ENCODE peak calls at places on chromosomes 1 and 21, in six cellular contexts. P is cardiac fibroblast, W is HFF-Myc, R is astrocyte of the cerebellum, I is coronary artery, H is omental fat pad. Y is an unnamed sample.

GRCh38 chr1:21272540-21272939 is 17.7 kb downstream of the ECE1 start:
- DNase-seq in P (no peak), W (no peak), H (no peak), I (peak), R (no peak), Y (no peak)

GRCh38 chr1:41742219-41742618 is 176.5 kb downstream of the HIVEP3 start:
- DNase-seq in W (no peak), R (peak), I (no peak), P (peak), H (no peak), Y (no peak)

GRCh38 chr1:54653036-54653435 is 11.4 kb downstream of the MROH7 start:
- DNase-seq in H (no peak), P (no peak), W (no peak), R (no peak), I (no peak), Y (no peak)

GRCh38 chr1:64147759-64148158 is 55.7 kb upstream of the UBE2U start:
- DNase-seq in R (no peak), P (peak), W (no peak), I (no peak), H (no peak), Y (no peak)

GRCh38 chr1:78255849-78256248 is 210.1 kb downstream of the GIPC2 start:
- DNase-seq in R (no peak), P (no peak), W (no peak), I (no peak), H (no peak), Y (no peak)

GRCh38 chr21:22319435-22319834 is 1321.2 kb downstream of the NCAM2 start:
- DNase-seq in R (no peak), I (no peak), H (no peak), W (no peak), P (no peak), Y (no peak)

GRCh38 chr1:83098791-83099190 is 900.1 kb downstream of the TTLL7 start:
- DNase-seq in P (no peak), W (no peak), R (no peak), H (no peak), I (no peak), Y (no peak)

GRCh38 chr1:160954158-160955104 is at the start of gene ITLN2:
- DNase-seq in P (peak), R (no peak), I (no peak), H (no peak), W (no peak), Y (no peak)

GRCh38 chr21:15003463-15004135 is 61.2 kb downstream of the NRIP1 start:
- DNase-seq in H (no peak), R (no peak), I (no peak), P (no peak), W (no peak), Y (no peak)

GRCh38 chr1:234915923-234916675 is 212.5 kb downstream of the TOMM20 start:
- DNase-seq in R (no peak), H (no peak), I (no peak), P (peak), W (no peak), Y (no peak)

GRCh38 chr1:1175221-1176062 is 1.8 kb downstream of the TTLL10 start:
- DNase-seq in H (no peak), W (no peak), P (no peak), R (no peak), I (no peak), Y (no peak)

GRCh38 chr1:198788561-198789064 is 149.8 kb downstream of the PTPRC start:
- DNase-seq in P (peak), R (no peak), H (no peak), I (no peak), W (no peak), Y (no peak)

GRCh38 chr21:46188226-46189212 is 4.3 kb upstream of the SPATC1L start:
- DNase-seq in I (no peak), W (no peak), P (peak), R (no peak), H (peak), Y (no peak)

GRCh38 chr21:43866659-43867331 is 1.8 kb downstream of the AGPAT3 start:
- DNase-seq in I (no peak), R (no peak), H (no peak), W (no peak), P (no peak), Y (no peak)

GRCh38 chr1:171141336-171142051 is 43.6 kb upstream of the FMO2 start:
- DNase-seq in W (peak), H (no peak), P (peak), R (peak), I (peak), Y (no peak)

GRCh38 chr1:167524651-167525050 is 6.3 kb upstream of the CD247 start:
- DNase-seq in H (no peak), R (no peak), W (no peak), I (no peak), P (no peak), Y (no peak)

GRCh38 chr21:33901421-33902288 is 13.9 kb downstream of the ATP5PO start:
- DNase-seq in W (peak), I (no peak), P (peak), H (no peak), R (peak), Y (no peak)

GRCh38 chr1:186845581-186846210 is 16.9 kb downstream of the PLA2G4A start:
- DNase-seq in R (peak), I (no peak), H (no peak), P (peak), W (no peak), Y (no peak)

GRCh38 chr1:35835398-35835797 is 27.6 kb downstream of the AGO4 start:
- DNase-seq in R (no peak), W (no peak), H (no peak), I (no peak), P (no peak), Y (no peak)

GRCh38 chr1:228849011-228849541 is 113.8 kb downstream of the RHOU start:
- DNase-seq in W (no peak), R (no peak), I (no peak), H (no peak), P (no peak), Y (no peak)

GRCh38 chr1:230869499-230869898 is 1.2 kb upstream of the C1orf198 start:
- DNase-seq in W (no peak), R (no peak), P (peak), I (no peak), H (no peak), Y (no peak)

GRCh38 chr1:38347446-38348175 is 301.0 kb upstream of the POU3F1 start:
- DNase-seq in P (no peak), R (no peak), I (no peak), W (no peak), H (no peak), Y (no peak)

GRCh38 chr1:17891205-17892110 is 136.3 kb downstream of the ACTL8 start:
- DNase-seq in I (no peak), P (no peak), R (no peak), H (no peak), W (no peak), Y (no peak)

GRCh38 chr1:221449801-221450470 is 292.0 kb downstream of the DUSP10 start:
- DNase-seq in H (no peak), I (no peak), R (no peak), W (no peak), P (peak), Y (no peak)

GRCh38 chr1:39886757-39887231 is 3.5 kb upstream of the TRIT1 start:
- DNase-seq in R (no peak), W (no peak), H (no peak), I (no peak), P (no peak), Y (no peak)

GRCh38 chr1:47262787-47263413 is 30.9 kb upstream of the TAL1 start:
- DNase-seq in W (peak), H (no peak), R (peak), I (no peak), P (peak), Y (no peak)

GRCh38 chr1:230028602-230029223 is 38.3 kb upstream of the GALNT2 start:
- DNase-seq in R (no peak), H (no peak), W (no peak), I (no peak), P (no peak), Y (no peak)

GRCh38 chr1:45622891-45623394 is 911 bp downstream of the CCDC17 start:
- DNase-seq in P (no peak), W (no peak), I (no peak), R (no peak), H (no peak), Y (no peak)

GRCh38 chr21:34215911-34216310 is 142.5 kb downstream of the MRPS6 start:
- DNase-seq in P (no peak), I (no peak), H (no peak), R (no peak), W (no peak), Y (no peak)

GRCh38 chr1:225629483-225629882 is 23.4 kb downstream of the ENAH start:
- DNase-seq in I (no peak), P (no peak), H (no peak), R (no peak), W (no peak), Y (no peak)

GRCh38 chr1:143698016-143698415 is 273.8 kb downstream of the FAM72C start:
- DNase-seq in R (no peak), H (no peak), W (no peak), P (no peak), I (no peak), Y (no peak)
- TF ChIP-seq CTCF in R (peak), H (no peak), W (peak), P (peak), I (no peak), Y (peak)

GRCh38 chr1:177517556-177517955 is 346.8 kb downstream of the BRINP2 start:
- DNase-seq in I (no peak), W (no peak), P (peak), H (no peak), R (no peak), Y (no peak)
- TF ChIP-seq CTCF in I (no peak), W (no peak), P (no peak), H (no peak), R (no peak), Y (no peak)

GRCh38 chr1:150808851-150809250 is 791 bp upstream of the CTSK start:
- DNase-seq in H (no peak), W (peak), I (no peak), R (no peak), P (no peak), Y (no peak)

GRCh38 chr1:150809651-150810050 is 1.6 kb upstream of the CTSK start:
- DNase-seq in W (peak), R (no peak), I (no peak), H (no peak), P (no peak), Y (no peak)

GRCh38 chr1:150810958-150811676 is 3.1 kb upstream of the CTSK start:
- DNase-seq in R (no peak), I (no peak), W (no peak), H (no peak), P (no peak), Y (no peak)

GRCh38 chr1:150815871-150816270 is 7.8 kb upstream of the CTSK start:
- DNase-seq in H (no peak), W (no peak), R (no peak), P (no peak), I (no peak), Y (no peak)

GRCh38 chr1:150813028-150813707 is 5.1 kb upstream of the CTSK start:
- DNase-seq in H (no peak), I (no peak), P (peak), W (peak), R (peak), Y (no peak)
- TF ChIP-seq CTCF in H (peak), I (no peak), P (peak), W (peak), R (peak), Y (peak)

GRCh38 chr1:16625497-16626408 is 12.4 kb upstream of the NBPF1 start:
- DNase-seq in I (peak), P (no peak), W (no peak), R (no peak), H (peak), Y (no peak)

GRCh38 chr1:16630661-16631247 is 17.4 kb upstream of the NBPF1 start:
- DNase-seq in H (no peak), I (peak), P (no peak), W (no peak), R (no peak), Y (no peak)

GRCh38 chr1:16628361-16629111 is 15.2 kb upstream of the NBPF1 start:
- DNase-seq in H (peak), R (no peak), W (no peak), P (no peak), I (peak), Y (no peak)

DNA sequence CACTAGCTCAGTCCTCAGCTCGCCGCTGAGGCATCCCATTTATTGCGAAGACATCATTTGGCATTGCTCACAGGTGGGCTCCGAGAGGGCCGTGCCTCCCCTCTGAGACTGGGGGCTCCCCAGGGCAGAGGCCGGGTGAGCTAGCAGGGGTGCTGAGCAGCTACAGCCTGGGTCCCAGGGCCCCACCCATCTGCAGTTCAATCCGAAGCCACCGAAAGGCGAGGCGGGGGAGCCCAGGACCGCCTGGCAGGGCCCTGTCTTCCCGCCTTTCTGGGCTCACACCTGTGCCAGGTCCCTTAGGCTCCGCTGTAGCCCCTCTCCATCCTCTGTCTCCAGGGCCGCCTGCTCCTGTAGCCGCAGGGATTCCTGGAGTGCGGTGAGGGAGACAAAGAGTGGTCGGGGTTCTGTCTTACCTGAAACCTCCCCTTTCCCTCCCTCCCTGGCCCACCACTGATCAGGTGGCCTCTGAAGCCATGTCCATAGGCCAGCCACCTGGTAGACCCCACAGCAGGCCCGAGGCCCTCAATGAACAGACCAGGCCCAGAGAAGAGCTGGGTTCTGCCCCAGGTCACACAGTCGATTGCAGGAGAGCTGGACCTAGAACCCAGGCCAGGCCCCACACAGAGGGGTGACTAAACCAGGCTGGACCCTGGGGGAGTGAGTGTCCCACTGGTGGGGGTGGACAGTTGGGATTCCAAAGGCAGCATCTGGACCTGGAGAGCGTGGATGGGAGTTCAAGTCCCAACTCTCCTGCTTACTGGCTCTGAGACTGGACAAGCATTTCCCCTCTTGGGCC is 18.1 kb upstream of the NBPF1 start:
- DNase-seq in R (no peak), W (no peak), P (no peak), I (peak), H (peak), Y (no peak)
- TF ChIP-seq CTCF in R (no peak), W (no peak), P (no peak), I (no peak), H (no peak), Y (no peak)

DNA sequence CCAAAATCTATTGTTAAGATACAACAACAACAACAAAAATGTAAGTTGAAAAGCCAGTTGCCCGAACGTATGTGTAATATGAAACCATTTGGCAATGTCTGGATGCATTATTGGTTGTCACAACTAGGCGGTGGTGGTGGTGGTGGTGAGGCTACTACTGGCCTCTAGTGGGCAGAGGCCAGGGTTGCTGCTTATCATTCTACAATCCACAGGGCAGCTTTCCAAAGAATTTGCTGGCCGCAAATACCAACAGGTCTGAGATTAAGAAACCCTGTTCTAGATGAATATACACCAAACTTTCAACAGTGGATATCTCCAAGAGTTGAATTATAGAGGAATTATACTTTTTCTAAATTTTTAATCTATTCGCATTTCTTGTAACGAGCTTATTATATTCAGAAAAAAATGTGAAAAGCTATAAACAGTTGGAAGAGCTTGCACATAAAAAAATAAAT is 26.8 kb upstream of the ZNF697 start:
- DNase-seq in I (no peak), R (peak), W (no peak), H (no peak), P (peak), Y (no peak)
- TF ChIP-seq CTCF in I (no peak), R (no peak), W (no peak), H (no peak), P (peak), Y (peak)

GRCh38 chr1:94801919-94802546 is 18.1 kb upstream of the SLC44A3 start:
- DNase-seq in W (peak), I (no peak), P (peak), H (no peak), R (peak), Y (no peak)
- TF ChIP-seq CTCF in W (peak), I (no peak), P (peak), H (no peak), R (peak), Y (peak)

GRCh38 chr1:19179597-19180271 is 30.3 kb downstream of the UBR4 start:
- DNase-seq in P (peak), R (peak), I (no peak), H (no peak), W (no peak), Y (no peak)
- TF ChIP-seq CTCF in P (peak), R (peak), I (no peak), H (no peak), W (peak), Y (peak)

GRCh38 chr1:169485427-169486280 is at the start of gene SLC19A2:
- DNase-seq in R (peak), W (peak), P (peak), I (peak), H (peak), Y (peak)
- TF ChIP-seq CTCF in R (peak), W (no peak), P (peak), I (no peak), H (no peak), Y (peak)

GRCh38 chr21:42830456-42831455 is 48.6 kb downstream of the WDR4 start:
- DNase-seq in P (no peak), W (no peak), I (peak), R (no peak), H (no peak), Y (no peak)
- TF ChIP-seq CTCF in P (peak), W (no peak), I (no peak), R (no peak), H (no peak), Y (no peak)